ENCODE peak calls at places on chromosomes 6 and 20, in ten cellular contexts. W is WTC11, I is BJ, X is A673, J is endothelial cell of umbilical vein, R is A549, C is mesothelial cell of epicardium, F is HFF-Myc, Q is transverse colon, V is left ventricle myocardium inferior. H is an unnamed sample.
A peak's percentile ranks its signal among the peaks of the same experiment; 100 is the strongest.

GRCh38 chr6:14211596-14211961 is 94.0 kb downstream of the CD83 start:
- DNase-seq in W (peak; percentile 62), X (peak; percentile 68), Q (peak; percentile 53), V (peak; percentile 60), I (no peak), F (no peak), R (no peak), J (no peak), C (peak; percentile 59), H (peak; percentile 87)

GRCh38 chr6:111840821-111841220 is 32.4 kb downstream of the FYN start:
- DNase-seq in I (no peak), V (no peak), X (no peak), J (no peak), Q (no peak), R (no peak), C (no peak), F (no peak), W (no peak), H (no peak)

GRCh38 chr6:151501511-151502136 is 7.8 kb downstream of the CCDC170 start:
- DNase-seq in J (no peak), C (no peak), F (no peak), X (no peak), V (no peak), Q (no peak), I (no peak), W (no peak), R (no peak), H (no peak)

GRCh38 chr6:142913511-142914047 is 31.4 kb downstream of the HIVEP2 start:
- DNase-seq in V (no peak), C (no peak), J (no peak), F (no peak), R (no peak), I (no peak), W (no peak), Q (peak; percentile 57), X (no peak), H (no peak)

GRCh38 chr6:3263091-3263490 is 4.3 kb downstream of the PSMG4 start:
- DNase-seq in F (no peak), R (no peak), V (no peak), W (no peak), Q (no peak), C (no peak), I (no peak), X (no peak), J (peak; percentile 24), H (no peak)

GRCh38 chr6:44221291-44221960 is 2.0 kb upstream of the SLC29A1 start:
- DNase-seq in J (peak; percentile 95), Q (peak; percentile 96), R (peak; percentile 87), C (peak; percentile 73), I (no peak), F (peak; percentile 66), X (peak; percentile 84), W (peak; percentile 70), V (peak; percentile 94), H (peak; percentile 92)

GRCh38 chr20:347640-348484 is 951 bp downstream of the NRSN2 start:
- DNase-seq in I (no peak), W (peak; percentile 97), J (peak; percentile 89), X (peak; percentile 98), Q (peak; percentile 90), C (peak; percentile 94), R (peak; percentile 97), V (peak; percentile 93), F (no peak), H (peak; percentile 98)

GRCh38 chr6:149032599-149033405 is 284.7 kb upstream of the TAB2 start:
- DNase-seq in J (no peak), X (peak; percentile 56), C (no peak), Q (no peak), F (peak; percentile 56), V (no peak), R (peak; percentile 83), I (peak; percentile 64), W (no peak), H (no peak)

GRCh38 chr6:78984225-78984950 is 93.7 kb downstream of the PHIP start:
- DNase-seq in J (no peak), W (no peak), R (no peak), F (no peak), C (no peak), V (no peak), I (no peak), Q (no peak), X (no peak), H (no peak)

GRCh38 chr20:31497838-31498540 is 16.3 kb upstream of the HM13 start:
- DNase-seq in V (peak; percentile 65), J (no peak), F (no peak), W (no peak), Q (no peak), R (no peak), I (no peak), C (no peak), X (no peak), H (peak; percentile 64)

GRCh38 chr6:71707059-71707458 is 179.3 kb upstream of the RIMS1 start:
- DNase-seq in C (no peak), Q (no peak), J (no peak), I (no peak), V (no peak), X (no peak), W (no peak), F (no peak), R (no peak), H (no peak)

GRCh38 chr20:19880256-19881079 is 122.4 kb downstream of the RIN2 start:
- DNase-seq in W (no peak), V (no peak), C (no peak), F (no peak), R (peak; percentile 97), X (no peak), Q (no peak), I (no peak), J (no peak), H (no peak)

GRCh38 chr6:63598251-63599036 is 26.2 kb downstream of the LOC128125822 start:
- DNase-seq in Q (peak; percentile 81), F (peak; percentile 14), J (peak; percentile 73), X (peak; percentile 80), C (peak; percentile 68), V (peak; percentile 41), I (no peak), R (peak; percentile 73), W (peak; percentile 71), H (peak; percentile 90)

GRCh38 chr6:44531447-44532015 is 144.0 kb downstream of the CDC5L start:
- DNase-seq in Q (no peak), W (no peak), V (no peak), R (no peak), J (no peak), X (peak; percentile 21), I (no peak), F (no peak), C (no peak), H (peak; percentile 49)

GRCh38 chr20:58850693-58851174 is at the start of gene GNAS-AS1:
- DNase-seq in J (no peak), X (peak; percentile 93), V (peak; percentile 85), F (peak; percentile 48), Q (peak; percentile 81), C (peak; percentile 91), R (no peak), W (peak; percentile 95), I (no peak), H (peak; percentile 97)

GRCh38 chr6:10409160-10409765 is 5.6 kb downstream of the TFAP2A start:
- DNase-seq in W (no peak), X (no peak), F (no peak), I (no peak), V (no peak), R (no peak), J (no peak), C (no peak), Q (no peak), H (no peak)

DNA sequence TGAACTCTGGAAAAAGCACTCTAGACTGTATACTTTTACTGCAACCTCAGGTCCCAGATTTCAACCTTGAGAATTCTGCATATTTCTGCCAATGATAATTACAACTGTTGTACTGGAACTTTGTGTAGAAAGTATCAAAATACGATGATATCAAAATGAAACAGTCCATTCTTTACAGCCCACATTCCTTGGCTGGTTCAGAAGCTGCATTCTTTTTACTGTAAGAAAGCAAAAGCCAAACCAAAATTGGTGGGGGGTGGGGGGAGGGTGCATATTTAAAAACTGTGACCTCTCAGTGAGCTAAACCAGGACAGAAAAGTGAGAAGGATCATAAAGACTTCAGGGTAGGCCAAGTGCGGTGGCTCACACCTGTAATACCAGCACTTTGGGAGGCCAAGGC is 41.8 kb upstream of the UBR2 start:
- DNase-seq in F (no peak), X (no peak), Q (no peak), I (no peak), W (no peak), V (no peak), C (no peak), R (no peak), J (no peak), H (no peak)
- TF ChIP-seq CTCF in F (no peak), X (no peak), Q (no peak), I (no peak), W (no peak), V (no peak), C (no peak), R (no peak), J (no peak), H (no peak)

DNA sequence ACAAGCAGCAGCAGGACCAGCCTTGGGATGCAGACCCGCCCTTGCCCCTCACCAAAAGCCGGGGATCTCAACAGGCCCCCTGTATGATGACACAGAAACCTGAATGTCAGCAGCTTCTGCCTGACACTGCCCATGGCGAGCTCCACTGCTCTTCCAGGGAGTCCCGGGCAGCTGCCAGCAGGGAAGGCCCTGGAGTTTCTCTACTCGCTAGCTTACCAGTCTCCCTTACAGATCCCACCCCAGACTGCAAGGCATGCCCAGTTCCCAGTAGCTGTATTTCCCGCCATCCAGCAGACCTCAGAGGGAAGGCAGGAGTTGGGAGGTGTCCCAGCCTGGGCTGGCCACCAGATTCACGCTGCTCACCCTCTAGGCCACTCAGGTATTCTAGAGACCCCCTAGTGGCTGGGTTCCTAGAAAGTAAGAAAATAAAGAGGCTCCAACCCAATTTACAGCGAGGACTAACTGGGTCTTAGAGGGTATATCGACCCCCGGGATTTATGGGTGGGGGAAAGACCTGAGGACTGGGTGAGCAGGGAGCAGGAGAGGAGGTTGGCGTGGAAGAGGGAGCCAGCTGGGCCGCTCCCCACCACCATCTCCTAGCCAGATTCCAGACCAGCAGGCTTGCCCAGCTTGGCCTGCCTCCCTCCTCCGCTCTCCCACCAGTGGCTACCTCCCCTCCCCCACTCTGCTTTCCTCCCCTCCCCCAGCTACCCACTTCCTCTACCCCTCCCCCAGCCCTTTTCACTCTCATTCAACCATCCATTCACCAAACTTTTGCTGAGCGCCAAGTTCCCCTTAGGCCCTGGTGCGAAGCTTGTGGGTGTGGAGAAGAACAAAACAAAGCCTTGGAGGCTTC is 9.7 kb upstream of the HMGA1 start:
- DNase-seq in W (peak; percentile 66), Q (no peak), R (no peak), I (no peak), X (no peak), V (no peak), J (no peak), F (no peak), C (no peak), H (peak; percentile 90)
- TF ChIP-seq CTCF in W (no peak), Q (no peak), R (no peak), I (no peak), X (no peak), V (no peak), J (no peak), F (no peak), C (no peak), H (peak; percentile 69)

GRCh38 chr6:52697903-52698302 is 27.0 kb downstream of the TMEM14A start:
- DNase-seq in W (no peak), X (peak; percentile 40), I (no peak), R (peak; percentile 5), C (no peak), Q (no peak), F (no peak), J (peak; percentile 14), V (no peak), H (no peak)
- TF ChIP-seq CTCF in W (no peak), X (peak; percentile 31), I (no peak), R (no peak), C (no peak), Q (no peak), F (no peak), J (no peak), V (no peak), H (peak; percentile 53)

GRCh38 chr6:155269765-155270164 is 6.0 kb downstream of the CLDN20 start:
- DNase-seq in I (no peak), X (no peak), W (no peak), C (no peak), R (no peak), Q (no peak), V (no peak), F (no peak), J (no peak), H (no peak)
- TF ChIP-seq CTCF in I (no peak), X (no peak), W (no peak), C (no peak), R (no peak), Q (no peak), V (no peak), F (no peak), J (no peak), H (no peak)

H was measured in endodermal cell.